ENCODE peak calls at places on chromosomes 13 and 19, in five cellular contexts. One of them, this sample, is unnamed.
A peak's percentile ranks its signal among the peaks of the same experiment; 100 is the strongest.

GRCh38 chr13:33543631-33544030 is 258.1 kb upstream of the STARD13 start:
- DNase-seq in IMR-90: no peak
- DNase-seq in neural progenitor cell: peak; percentile 7
- DNase-seq in kidney: no peak
- DNase-seq in endodermal cell: no peak
- DNase-seq in this sample: peak; percentile 27

GRCh38 chr13:31209172-31209818 is 9.5 kb downstream of the B3GLCT start:
- DNase-seq in IMR-90: peak; percentile 36
- DNase-seq in neural progenitor cell: peak; percentile 69
- DNase-seq in kidney: no peak
- DNase-seq in endodermal cell: peak; percentile 73
- DNase-seq in this sample: no peak

GRCh38 chr13:98474292-98474691 is 102.6 kb downstream of the STK24 start:
- DNase-seq in IMR-90: no peak
- DNase-seq in neural progenitor cell: no peak
- DNase-seq in kidney: no peak
- DNase-seq in endodermal cell: no peak
- DNase-seq in this sample: no peak

GRCh38 chr19:17948967-17949930 is 16.4 kb downstream of the CCDC124 start:
- DNase-seq in IMR-90: no peak
- DNase-seq in neural progenitor cell: peak; percentile 43
- DNase-seq in kidney: peak; percentile 76
- DNase-seq in endodermal cell: peak; percentile 67
- DNase-seq in this sample: no peak

GRCh38 chr13:114203536-114203935 is 24.5 kb downstream of the CFAP97D2 start:
- DNase-seq in IMR-90: no peak
- DNase-seq in neural progenitor cell: no peak
- DNase-seq in kidney: no peak
- DNase-seq in endodermal cell: no peak
- DNase-seq in this sample: no peak

GRCh38 chr13:28475916-28476725 is 18.8 kb downstream of the FLT1 start:
- DNase-seq in IMR-90: peak; percentile 97
- DNase-seq in neural progenitor cell: no peak
- DNase-seq in kidney: no peak
- DNase-seq in endodermal cell: no peak
- DNase-seq in this sample: peak; percentile 93

GRCh38 chr13:25692156-25692555 is 320.4 kb downstream of the ATP8A2 start:
- DNase-seq in IMR-90: no peak
- DNase-seq in neural progenitor cell: peak; percentile 45
- DNase-seq in kidney: no peak
- DNase-seq in endodermal cell: peak; percentile 54
- DNase-seq in this sample: peak; percentile 4

GRCh38 chr19:54162241-54162805 is 2.8 kb upstream of the LENG1 start:
- DNase-seq in IMR-90: peak; percentile 44
- DNase-seq in neural progenitor cell: peak; percentile 83
- DNase-seq in kidney: peak; percentile 96
- DNase-seq in endodermal cell: peak; percentile 96
- DNase-seq in this sample: peak; percentile 42

GRCh38 chr13:43908156-43909126 is 28.7 kb downstream of the LACC1 start:
- DNase-seq in IMR-90: peak; percentile 91
- DNase-seq in neural progenitor cell: peak; percentile 58
- DNase-seq in kidney: no peak
- DNase-seq in endodermal cell: no peak
- DNase-seq in this sample: peak; percentile 80

GRCh38 chr19:49809155-49809986 is 3.7 kb downstream of the FUZ start:
- DNase-seq in IMR-90: no peak
- DNase-seq in neural progenitor cell: peak; percentile 71
- DNase-seq in kidney: peak; percentile 91
- DNase-seq in endodermal cell: peak; percentile 84
- DNase-seq in this sample: peak; percentile 53

GRCh38 chr13:44165895-44166496 is 207.6 kb upstream of the SERP2 start:
- DNase-seq in IMR-90: no peak
- DNase-seq in neural progenitor cell: no peak
- DNase-seq in kidney: no peak
- DNase-seq in endodermal cell: no peak
- DNase-seq in this sample: no peak

GRCh38 chr13:42354246-42355117 is 82.5 kb downstream of the AKAP11 start:
- DNase-seq in IMR-90: peak; percentile 48
- DNase-seq in neural progenitor cell: peak; percentile 52
- DNase-seq in kidney: no peak
- DNase-seq in endodermal cell: no peak
- DNase-seq in this sample: peak; percentile 30

GRCh38 chr13:95623141-95623540 is 21.4 kb downstream of the DZIP1 start:
- DNase-seq in IMR-90: no peak
- DNase-seq in neural progenitor cell: no peak
- DNase-seq in kidney: no peak
- DNase-seq in endodermal cell: no peak
- DNase-seq in this sample: no peak

GRCh38 chr13:110317496-110318195 is 10.6 kb downstream of the COL4A2 start:
- DNase-seq in IMR-90: no peak
- DNase-seq in neural progenitor cell: no peak
- DNase-seq in kidney: no peak
- DNase-seq in endodermal cell: no peak
- DNase-seq in this sample: no peak

GRCh38 chr13:110314516-110315245 is 7.6 kb downstream of the COL4A2 start:
- DNase-seq in IMR-90: no peak
- DNase-seq in neural progenitor cell: no peak
- DNase-seq in kidney: no peak
- DNase-seq in endodermal cell: peak; percentile 35
- DNase-seq in this sample: no peak

GRCh38 chr13:110318920-110319319 is 11.8 kb downstream of the COL4A2 start:
- DNase-seq in IMR-90: no peak
- DNase-seq in neural progenitor cell: no peak
- DNase-seq in kidney: no peak
- DNase-seq in endodermal cell: no peak
- DNase-seq in this sample: no peak

GRCh38 chr13:110317093-110317492 is 10.0 kb downstream of the COL4A2 start:
- DNase-seq in IMR-90: no peak
- DNase-seq in neural progenitor cell: no peak
- DNase-seq in kidney: no peak
- DNase-seq in endodermal cell: peak; percentile 31
- DNase-seq in this sample: no peak

GRCh38 chr13:110316196-110316595 is 9.1 kb downstream of the COL4A2 start:
- DNase-seq in IMR-90: no peak
- DNase-seq in neural progenitor cell: no peak
- DNase-seq in kidney: no peak
- DNase-seq in endodermal cell: peak; percentile 32
- DNase-seq in this sample: no peak
- H3K4me1 ChIP-seq in IMR-90: peaks cover 24% of the 10 kb centered on the region
- H3K4me1 ChIP-seq in neural progenitor cell: no peaks in the 10 kb centered on the region
- H3K4me1 ChIP-seq in kidney: peaks cover 53% of the 10 kb centered on the region
- H3K4me1 ChIP-seq in endodermal cell: peaks cover 36% of the 10 kb centered on the region
- H3K4me1 ChIP-seq in this sample: peaks cover 59% of the 10 kb centered on the region

DNA sequence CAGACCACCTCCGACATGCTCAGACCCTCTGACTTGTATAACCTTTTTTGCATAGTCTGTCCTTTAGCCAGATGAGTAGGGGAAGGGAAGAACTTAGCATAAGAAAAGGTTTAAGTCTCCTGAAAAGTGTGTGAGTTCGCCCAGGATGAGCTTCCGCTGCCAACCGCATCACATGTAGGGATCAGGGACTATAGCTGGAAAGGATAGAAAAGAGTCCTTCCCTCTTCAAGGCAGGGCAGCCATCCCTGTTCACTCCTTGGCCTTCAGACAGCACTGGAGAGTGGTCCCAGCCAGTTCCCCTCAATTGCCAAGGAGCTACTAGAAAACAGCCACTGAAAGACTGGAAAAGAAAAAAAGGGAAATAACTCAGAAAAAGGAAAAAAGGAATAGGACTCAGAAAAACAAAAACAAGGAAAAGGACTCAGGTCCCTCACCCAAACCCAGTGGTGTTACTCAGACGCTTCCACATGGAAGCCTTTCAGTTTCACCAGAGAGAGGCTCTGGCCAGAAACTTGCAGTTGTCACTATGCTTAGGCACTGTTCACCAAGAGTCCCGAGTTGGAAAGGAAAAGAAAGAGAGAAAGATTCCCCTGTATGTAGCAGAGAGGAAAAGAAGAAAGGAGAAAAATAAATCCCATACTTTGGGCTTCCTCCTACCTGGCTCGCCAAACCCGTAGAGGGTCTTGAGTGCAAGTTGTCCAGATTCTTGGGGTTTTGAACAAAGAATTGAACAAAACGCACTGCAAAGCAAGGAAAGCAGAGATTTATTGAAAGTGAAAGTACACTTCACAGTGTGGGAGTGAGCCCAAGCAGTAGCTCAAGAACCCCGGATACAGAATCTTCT is 5.6 kb upstream of the TM9SF2 start:
- DNase-seq in IMR-90: no peak
- DNase-seq in neural progenitor cell: no peak
- DNase-seq in kidney: no peak
- DNase-seq in endodermal cell: no peak
- DNase-seq in this sample: peak; percentile 17
- H3K9ac ChIP-seq in IMR-90: no peak overlapping the region
- H3K9ac ChIP-seq in neural progenitor cell: no peak overlapping the region
- H3K9ac ChIP-seq in kidney: no peak overlapping the region
- H3K9ac ChIP-seq in endodermal cell: no peak overlapping the region
- H3K9ac ChIP-seq in this sample: peak overlapping the region; percentile 76

DNA sequence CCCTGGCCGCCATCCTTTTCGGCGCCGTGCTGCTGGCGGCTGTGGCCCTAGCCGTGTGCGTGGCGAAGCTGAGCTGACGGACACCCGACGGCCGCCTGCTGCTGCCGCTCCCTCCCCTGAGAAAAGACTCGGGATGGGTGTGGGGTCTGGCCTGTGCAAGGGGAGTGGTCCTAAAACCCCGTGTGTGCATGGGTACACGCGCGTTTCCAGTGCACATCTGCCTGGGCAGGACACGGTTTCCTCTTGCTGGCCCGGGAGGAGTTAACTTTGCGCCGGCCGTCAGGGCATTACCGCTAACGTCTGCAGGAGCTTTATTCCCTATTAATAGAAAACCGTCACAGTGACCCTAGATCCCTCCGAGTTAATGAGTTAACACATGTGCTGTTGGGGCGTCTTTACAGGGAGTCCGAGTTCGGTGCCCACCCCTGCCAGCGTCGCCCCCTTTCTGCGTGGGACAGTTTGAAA is 1.3 kb downstream of the RGS9BP start:
- DNase-seq in IMR-90: no peak
- DNase-seq in neural progenitor cell: peak; percentile 38
- DNase-seq in kidney: peak; percentile 73
- DNase-seq in endodermal cell: no peak
- DNase-seq in this sample: no peak
- H3K4me3 ChIP-seq in IMR-90: no peak overlapping the region
- H3K4me3 ChIP-seq in neural progenitor cell: peak overlapping the region; percentile 90
- H3K4me3 ChIP-seq in kidney: peak overlapping the region; percentile 40
- H3K4me3 ChIP-seq in endodermal cell: peak overlapping the region; percentile 90
- H3K4me3 ChIP-seq in this sample: no peak overlapping the region

GRCh38 chr19:47514869-47515588 is at the start of gene NAPA:
- DNase-seq in IMR-90: peak; percentile 100
- DNase-seq in neural progenitor cell: peak; percentile 100
- DNase-seq in kidney: peak; percentile 100
- DNase-seq in endodermal cell: peak; percentile 100
- DNase-seq in this sample: peak; percentile 100
- H3K4me1 ChIP-seq in IMR-90: peaks cover 18% of the 10 kb centered on the region
- H3K4me1 ChIP-seq in neural progenitor cell: peaks cover 4% of the 10 kb centered on the region
- H3K4me1 ChIP-seq in kidney: peaks cover 34% of the 10 kb centered on the region
- H3K4me1 ChIP-seq in endodermal cell: no peaks in the 10 kb centered on the region
- H3K4me1 ChIP-seq in this sample: peaks cover 40% of the 10 kb centered on the region

GRCh38 chr13:24225930-24226329 is 65.4 kb downstream of the SPATA13 start:
- DNase-seq in IMR-90: no peak
- DNase-seq in neural progenitor cell: no peak
- DNase-seq in kidney: no peak
- DNase-seq in endodermal cell: peak; percentile 49
- DNase-seq in this sample: no peak
- H3K9ac ChIP-seq in IMR-90: no peak overlapping the region
- H3K9ac ChIP-seq in neural progenitor cell: no peak overlapping the region
- H3K9ac ChIP-seq in kidney: no peak overlapping the region
- H3K9ac ChIP-seq in endodermal cell: no peak overlapping the region
- H3K9ac ChIP-seq in this sample: no peak overlapping the region

GRCh38 chr19:40612831-40613668 is 11.9 kb downstream of the LTBP4 start:
- DNase-seq in IMR-90: no peak
- DNase-seq in neural progenitor cell: peak; percentile 88
- DNase-seq in kidney: peak; percentile 88
- DNase-seq in endodermal cell: peak; percentile 97
- DNase-seq in this sample: peak; percentile 41
- H3K4me3 ChIP-seq in IMR-90: peak overlapping the region; percentile 64
- H3K4me3 ChIP-seq in neural progenitor cell: peak overlapping the region; percentile 73
- H3K4me3 ChIP-seq in kidney: no peak overlapping the region
- H3K4me3 ChIP-seq in endodermal cell: peak overlapping the region; percentile 95
- H3K4me3 ChIP-seq in this sample: peak overlapping the region; percentile 90

This sample was measured in adipocyte.